ENCODE peak calls at places on chromosomes 5 and 9, in eight cellular contexts. One of them, this sample, is unnamed.

GRCh38 chr9:70488793-70489105 is 74.3 kb upstream of the KLF9 start:
- DNase-seq in GM12878: no peak
- DNase-seq in H1: no peak
- DNase-seq in breast epithelium: no peak
- DNase-seq in prostate gland: peak; percentile 39
- DNase-seq in stomach: no peak
- DNase-seq in sigmoid colon: no peak
- DNase-seq in vagina: no peak
- DNase-seq in this sample: no peak

GRCh38 chr5:61332369-61332745 is 299 bp downstream of the ZSWIM6 start:
- DNase-seq in GM12878: no peak
- DNase-seq in H1: no peak
- DNase-seq in breast epithelium: no peak
- DNase-seq in prostate gland: peak; percentile 25
- DNase-seq in stomach: peak; percentile 41
- DNase-seq in sigmoid colon: peak; percentile 76
- DNase-seq in vagina: no peak
- DNase-seq in this sample: no peak

GRCh38 chr5:31412324-31412723 is 119.6 kb downstream of the DROSHA start:
- DNase-seq in GM12878: no peak
- DNase-seq in H1: no peak
- DNase-seq in breast epithelium: no peak
- DNase-seq in prostate gland: no peak
- DNase-seq in stomach: no peak
- DNase-seq in sigmoid colon: no peak
- DNase-seq in vagina: no peak
- DNase-seq in this sample: no peak

GRCh38 chr5:60497706-60498500 is 202.1 kb downstream of the DEPDC1B start:
- DNase-seq in GM12878: no peak
- DNase-seq in H1: no peak
- DNase-seq in breast epithelium: no peak
- DNase-seq in prostate gland: no peak
- DNase-seq in stomach: no peak
- DNase-seq in sigmoid colon: no peak
- DNase-seq in vagina: no peak
- DNase-seq in this sample: no peak

GRCh38 chr9:19642256-19642655 is 146.6 kb downstream of the SLC24A2 start:
- DNase-seq in GM12878: no peak
- DNase-seq in H1: no peak
- DNase-seq in breast epithelium: no peak
- DNase-seq in prostate gland: peak; percentile 19
- DNase-seq in stomach: no peak
- DNase-seq in sigmoid colon: no peak
- DNase-seq in vagina: no peak
- DNase-seq in this sample: no peak

GRCh38 chr9:132006657-132007370 is 72.9 kb downstream of the MED27 start:
- DNase-seq in GM12878: peak; percentile 67
- DNase-seq in H1: no peak
- DNase-seq in breast epithelium: no peak
- DNase-seq in prostate gland: peak; percentile 58
- DNase-seq in stomach: no peak
- DNase-seq in sigmoid colon: no peak
- DNase-seq in vagina: no peak
- DNase-seq in this sample: no peak

GRCh38 chr5:42636425-42636824 is 120.2 kb upstream of the CCDC152 start:
- DNase-seq in GM12878: no peak
- DNase-seq in H1: no peak
- DNase-seq in breast epithelium: no peak
- DNase-seq in prostate gland: no peak
- DNase-seq in stomach: no peak
- DNase-seq in sigmoid colon: no peak
- DNase-seq in vagina: no peak
- DNase-seq in this sample: no peak

GRCh38 chr5:164256351-164256750 is 750.9 kb downstream of the MAT2B start:
- DNase-seq in GM12878: no peak
- DNase-seq in H1: no peak
- DNase-seq in breast epithelium: no peak
- DNase-seq in prostate gland: no peak
- DNase-seq in stomach: no peak
- DNase-seq in sigmoid colon: no peak
- DNase-seq in vagina: no peak
- DNase-seq in this sample: no peak

GRCh38 chr5:35098214-35098613 is 50.5 kb upstream of the AGXT2 start:
- DNase-seq in GM12878: no peak
- DNase-seq in H1: no peak
- DNase-seq in breast epithelium: no peak
- DNase-seq in prostate gland: no peak
- DNase-seq in stomach: no peak
- DNase-seq in sigmoid colon: no peak
- DNase-seq in vagina: no peak
- DNase-seq in this sample: no peak

GRCh38 chr5:145562931-145563330 is 272.2 kb downstream of the PRELID2 start:
- DNase-seq in GM12878: no peak
- DNase-seq in H1: no peak
- DNase-seq in breast epithelium: no peak
- DNase-seq in prostate gland: no peak
- DNase-seq in stomach: no peak
- DNase-seq in sigmoid colon: no peak
- DNase-seq in vagina: no peak
- DNase-seq in this sample: no peak

GRCh38 chr5:107519900-107520354 is 150.8 kb downstream of the EFNA5 start:
- DNase-seq in GM12878: peak; percentile 33
- DNase-seq in H1: no peak
- DNase-seq in breast epithelium: no peak
- DNase-seq in prostate gland: no peak
- DNase-seq in stomach: no peak
- DNase-seq in sigmoid colon: no peak
- DNase-seq in vagina: no peak
- DNase-seq in this sample: no peak

GRCh38 chr5:104353371-104353770 is 790.8 kb upstream of the NUDT12 start:
- DNase-seq in GM12878: no peak
- DNase-seq in H1: no peak
- DNase-seq in breast epithelium: no peak
- DNase-seq in prostate gland: no peak
- DNase-seq in stomach: no peak
- DNase-seq in sigmoid colon: no peak
- DNase-seq in vagina: no peak
- DNase-seq in this sample: no peak

GRCh38 chr9:129319938-129320481 is 141.9 kb upstream of the IER5L start:
- DNase-seq in GM12878: no peak
- DNase-seq in H1: no peak
- DNase-seq in breast epithelium: peak; percentile 34
- DNase-seq in prostate gland: no peak
- DNase-seq in stomach: peak; percentile 24
- DNase-seq in sigmoid colon: peak; percentile 64
- DNase-seq in vagina: no peak
- DNase-seq in this sample: no peak

GRCh38 chr5:1800470-1801060 is 642 bp upstream of the NDUFS6 start:
- DNase-seq in GM12878: no peak
- DNase-seq in H1: no peak
- DNase-seq in breast epithelium: no peak
- DNase-seq in prostate gland: no peak
- DNase-seq in stomach: no peak
- DNase-seq in sigmoid colon: no peak
- DNase-seq in vagina: no peak
- DNase-seq in this sample: peak; percentile 14

GRCh38 chr9:127545196-127546124 is 66.6 kb upstream of the STXBP1 start:
- DNase-seq in GM12878: no peak
- DNase-seq in H1: no peak
- DNase-seq in breast epithelium: peak; percentile 81
- DNase-seq in prostate gland: peak; percentile 93
- DNase-seq in stomach: peak; percentile 82
- DNase-seq in sigmoid colon: peak; percentile 88
- DNase-seq in vagina: no peak
- DNase-seq in this sample: no peak

GRCh38 chr5:74938250-74938649 is 72.1 kb upstream of the FAM169A start:
- DNase-seq in GM12878: no peak
- DNase-seq in H1: no peak
- DNase-seq in breast epithelium: no peak
- DNase-seq in prostate gland: no peak
- DNase-seq in stomach: no peak
- DNase-seq in sigmoid colon: no peak
- DNase-seq in vagina: no peak
- DNase-seq in this sample: no peak

GRCh38 chr5:90557391-90557790 is 1.2 kb upstream of the ADGRV1 start:
- DNase-seq in GM12878: no peak
- DNase-seq in H1: no peak
- DNase-seq in breast epithelium: no peak
- DNase-seq in prostate gland: no peak
- DNase-seq in stomach: no peak
- DNase-seq in sigmoid colon: no peak
- DNase-seq in vagina: no peak
- DNase-seq in this sample: no peak

GRCh38 chr9:6007770-6008168 is 7.7 kb downstream of the RANBP6 start:
- DNase-seq in GM12878: no peak
- DNase-seq in H1: no peak
- DNase-seq in breast epithelium: peak; percentile 73
- DNase-seq in prostate gland: peak; percentile 75
- DNase-seq in stomach: peak; percentile 74
- DNase-seq in sigmoid colon: peak; percentile 91
- DNase-seq in vagina: no peak
- DNase-seq in this sample: peak; percentile 66

GRCh38 chr5:17378346-17378984 is 119.6 kb upstream of the TAF11L2 start:
- DNase-seq in GM12878: no peak
- DNase-seq in H1: no peak
- DNase-seq in breast epithelium: no peak
- DNase-seq in prostate gland: no peak
- DNase-seq in stomach: no peak
- DNase-seq in sigmoid colon: no peak
- DNase-seq in vagina: no peak
- DNase-seq in this sample: no peak

GRCh38 chr9:126708178-126708577 is 94.5 kb downstream of the LMX1B start:
- DNase-seq in GM12878: no peak
- DNase-seq in H1: no peak
- DNase-seq in breast epithelium: peak; percentile 9
- DNase-seq in prostate gland: no peak
- DNase-seq in stomach: peak; percentile 5
- DNase-seq in sigmoid colon: peak; percentile 57
- DNase-seq in vagina: peak; percentile 90
- DNase-seq in this sample: no peak

DNA sequence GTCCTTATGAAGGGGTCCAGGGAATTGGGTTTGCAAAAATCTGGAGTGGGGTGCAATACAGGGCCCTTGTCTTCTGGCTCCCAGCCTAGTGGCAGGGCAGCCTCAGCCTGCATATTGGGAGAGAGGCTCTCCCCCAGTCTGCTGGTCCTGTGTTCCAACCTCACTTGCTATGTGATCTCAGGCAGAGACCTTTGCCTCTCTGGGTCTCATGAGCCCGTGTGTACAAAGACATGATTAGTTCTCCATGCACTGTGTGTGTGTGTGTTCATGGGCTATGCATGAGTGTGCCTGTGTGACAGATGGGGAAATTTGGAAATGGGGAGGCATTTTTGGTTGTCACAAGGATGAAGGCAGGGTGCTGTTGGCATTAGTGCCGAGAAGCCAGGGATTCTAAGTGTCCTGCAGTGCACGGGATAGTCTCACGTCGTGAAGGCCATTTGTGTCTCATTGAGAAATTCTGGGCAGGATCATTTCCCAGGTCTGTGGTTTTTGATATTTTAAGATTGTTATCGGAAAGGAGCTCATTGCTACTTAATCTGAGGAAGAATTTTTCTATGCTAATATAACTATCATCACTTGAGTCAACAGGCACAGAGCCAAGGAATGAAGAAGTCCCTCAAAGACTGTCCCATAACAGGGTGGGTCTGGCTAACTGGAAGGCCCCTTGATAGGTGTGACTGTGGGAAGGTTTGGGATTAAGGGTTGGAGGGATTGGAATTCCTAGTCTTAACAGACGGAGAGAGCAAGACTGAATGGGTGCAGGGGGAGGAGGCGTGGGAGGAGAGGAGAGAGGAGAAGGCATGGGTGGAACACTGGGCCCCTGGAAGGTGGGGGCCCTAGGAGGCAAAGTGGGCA is 168.5 kb downstream of the RGS3 start:
- DNase-seq in GM12878: no peak
- DNase-seq in H1: no peak
- DNase-seq in breast epithelium: peak; percentile 20
- DNase-seq in prostate gland: no peak
- DNase-seq in stomach: no peak
- DNase-seq in sigmoid colon: peak; percentile 21
- DNase-seq in vagina: no peak
- DNase-seq in this sample: no peak
- TF ChIP-seq POLR2AphosphoS5 in GM12878: no peak
- TF ChIP-seq POLR2AphosphoS5 in H1: no peak
- TF ChIP-seq POLR2AphosphoS5 in breast epithelium: no peak
- TF ChIP-seq POLR2AphosphoS5 in prostate gland: no peak
- TF ChIP-seq POLR2AphosphoS5 in stomach: no peak
- TF ChIP-seq POLR2AphosphoS5 in sigmoid colon: no peak
- TF ChIP-seq POLR2AphosphoS5 in vagina: no peak
- TF ChIP-seq POLR2AphosphoS5 in this sample: no peak

DNA sequence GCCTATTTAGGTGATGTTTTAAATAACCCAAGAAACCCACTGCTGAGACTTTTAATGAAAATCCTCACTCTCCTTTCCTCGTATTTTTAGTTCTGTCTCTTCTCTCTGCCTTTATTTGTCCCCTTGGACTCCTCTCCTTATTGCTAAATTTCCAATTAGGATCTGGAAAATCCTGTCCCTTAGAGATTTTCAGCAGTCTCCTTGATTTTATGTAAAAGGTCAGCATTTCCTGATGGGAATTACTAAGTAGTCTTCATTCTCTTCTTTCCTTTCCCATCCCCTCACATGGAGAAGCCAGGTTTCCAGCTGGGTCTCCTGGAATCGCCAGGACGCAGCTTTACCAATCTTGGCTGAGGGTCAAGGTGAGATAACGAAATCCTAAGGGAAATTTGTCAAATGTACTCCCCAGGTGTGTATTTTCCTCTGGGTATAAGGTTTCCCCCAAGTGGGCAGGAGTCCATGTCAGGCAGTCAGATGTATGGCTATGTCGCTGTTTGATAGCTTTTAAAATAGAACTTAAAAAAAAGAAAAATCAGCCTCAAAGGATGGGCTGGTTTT is 11.7 kb downstream of the STC2 start:
- DNase-seq in GM12878: no peak
- DNase-seq in H1: no peak
- DNase-seq in breast epithelium: no peak
- DNase-seq in prostate gland: no peak
- DNase-seq in stomach: no peak
- DNase-seq in sigmoid colon: no peak
- DNase-seq in vagina: no peak
- DNase-seq in this sample: no peak
- TF ChIP-seq POLR2AphosphoS5 in GM12878: no peak
- TF ChIP-seq POLR2AphosphoS5 in H1: no peak
- TF ChIP-seq POLR2AphosphoS5 in breast epithelium: no peak
- TF ChIP-seq POLR2AphosphoS5 in prostate gland: no peak
- TF ChIP-seq POLR2AphosphoS5 in stomach: no peak
- TF ChIP-seq POLR2AphosphoS5 in sigmoid colon: no peak
- TF ChIP-seq POLR2AphosphoS5 in vagina: no peak
- TF ChIP-seq POLR2AphosphoS5 in this sample: no peak

GRCh38 chr9:134391319-134392231 is 65.3 kb downstream of the RXRA start:
- DNase-seq in GM12878: peak; percentile 69
- DNase-seq in H1: no peak
- DNase-seq in breast epithelium: no peak
- DNase-seq in prostate gland: no peak
- DNase-seq in stomach: no peak
- DNase-seq in sigmoid colon: no peak
- DNase-seq in vagina: no peak
- DNase-seq in this sample: no peak
- TF ChIP-seq POLR2AphosphoS5 in GM12878: peak; percentile 91
- TF ChIP-seq POLR2AphosphoS5 in H1: no peak
- TF ChIP-seq POLR2AphosphoS5 in breast epithelium: no peak
- TF ChIP-seq POLR2AphosphoS5 in prostate gland: no peak
- TF ChIP-seq POLR2AphosphoS5 in stomach: no peak
- TF ChIP-seq POLR2AphosphoS5 in sigmoid colon: no peak
- TF ChIP-seq POLR2AphosphoS5 in vagina: no peak
- TF ChIP-seq POLR2AphosphoS5 in this sample: no peak

GRCh38 chr9:121725008-121725795 is 73.8 kb downstream of the DAB2IP start:
- DNase-seq in GM12878: no peak
- DNase-seq in H1: no peak
- DNase-seq in breast epithelium: peak; percentile 90
- DNase-seq in prostate gland: peak; percentile 93
- DNase-seq in stomach: peak; percentile 90
- DNase-seq in sigmoid colon: peak; percentile 99
- DNase-seq in vagina: no peak
- DNase-seq in this sample: no peak
- TF ChIP-seq POLR2AphosphoS5 in GM12878: no peak
- TF ChIP-seq POLR2AphosphoS5 in H1: no peak
- TF ChIP-seq POLR2AphosphoS5 in breast epithelium: peak; percentile 99
- TF ChIP-seq POLR2AphosphoS5 in prostate gland: peak; percentile 94
- TF ChIP-seq POLR2AphosphoS5 in stomach: peak; percentile 93
- TF ChIP-seq POLR2AphosphoS5 in sigmoid colon: peak; percentile 81
- TF ChIP-seq POLR2AphosphoS5 in vagina: peak; percentile 90
- TF ChIP-seq POLR2AphosphoS5 in this sample: no peak

This sample was measured in HL-60.